ENCODE peak calls at places on chromosomes 2 and 18, in seven cellular contexts. L, Z, Q, N, P, E and I are unnamed samples.

GRCh38 chr2:96135171-96135570 is 3.1 kb downstream of the ASTL start:
- DNase-seq in L (no peak), Z (no peak), Q (no peak), N (no peak), P (no peak), E (no peak), I (no peak)

GRCh38 chr2:149719695-149720094 is 132.1 kb upstream of the MMADHC start:
- DNase-seq in L (no peak), Z (no peak), Q (no peak), N (no peak), P (no peak), E (no peak), I (no peak)

GRCh38 chr2:238667008-238667407 is 180.9 kb upstream of the TWIST2 start:
- DNase-seq in L (peak), Z (no peak), Q (no peak), N (no peak), P (no peak), E (no peak), I (no peak)

GRCh38 chr2:171723724-171724683 is 36.7 kb downstream of the DYNC1I2 start:
- DNase-seq in L (no peak), Z (no peak), Q (no peak), N (no peak), P (peak), E (peak), I (no peak)

GRCh38 chr2:176285321-176285720 is 16.1 kb downstream of the MTX2 start:
- DNase-seq in L (no peak), Z (no peak), Q (no peak), N (no peak), P (no peak), E (peak), I (no peak)

GRCh38 chr2:9102861-9103662 is 99.6 kb upstream of the MBOAT2 start:
- DNase-seq in L (no peak), Z (no peak), Q (no peak), N (no peak), P (peak), E (no peak), I (no peak)

GRCh38 chr2:231037202-231037730 is at the start of gene C2orf72:
- DNase-seq in L (no peak), Z (no peak), Q (no peak), N (no peak), P (peak), E (peak), I (no peak)

GRCh38 chr2:134823832-134824231 is 14.6 kb upstream of the ACMSD start:
- DNase-seq in L (no peak), Z (no peak), Q (no peak), N (no peak), P (no peak), E (no peak), I (no peak)

GRCh38 chr2:240965296-240965904 is 33.0 kb upstream of the SNED1 start:
- DNase-seq in L (no peak), Z (no peak), Q (no peak), N (peak), P (no peak), E (no peak), I (no peak)

GRCh38 chr2:35365859-35366258 is 989.7 kb upstream of the CRIM1 start:
- DNase-seq in L (no peak), Z (no peak), Q (no peak), N (no peak), P (no peak), E (no peak), I (no peak)

GRCh38 chr2:73937899-73938298 is 11.2 kb downstream of the DGUOK start:
- DNase-seq in L (no peak), Z (no peak), Q (no peak), N (no peak), P (no peak), E (no peak), I (no peak)

GRCh38 chr18:31684279-31685096 is at the start of gene B4GALT6:
- DNase-seq in L (no peak), Z (no peak), Q (peak), N (peak), P (peak), E (peak), I (no peak)

GRCh38 chr2:112795720-112796119 is 11.4 kb upstream of the IL1A start:
- DNase-seq in L (no peak), Z (no peak), Q (no peak), N (no peak), P (no peak), E (no peak), I (no peak)

GRCh38 chr2:150027164-150027563 is 439.6 kb upstream of the MMADHC start:
- DNase-seq in L (no peak), Z (no peak), Q (no peak), N (no peak), P (no peak), E (no peak), I (no peak)

GRCh38 chr2:172038604-172039003 is 38.9 kb downstream of the METAP1D start:
- DNase-seq in L (no peak), Z (peak), Q (no peak), N (no peak), P (no peak), E (peak), I (no peak)

GRCh38 chr2:239149501-239149900 is 251.3 kb downstream of the HDAC4 start:
- DNase-seq in L (no peak), Z (no peak), Q (no peak), N (no peak), P (no peak), E (no peak), I (no peak)

GRCh38 chr2:240644859-240645301 is 19.6 kb downstream of the GPR35 start:
- DNase-seq in L (no peak), Z (no peak), Q (no peak), N (no peak), P (no peak), E (no peak), I (no peak)

GRCh38 chr2:58448065-58448507 is 207.0 kb upstream of the FANCL start:
- DNase-seq in L (peak), Z (peak), Q (no peak), N (peak), P (peak), E (peak), I (no peak)

GRCh38 chr2:217489145-217489960 is 513.4 kb downstream of the TNS1 start:
- DNase-seq in L (no peak), Z (no peak), Q (no peak), N (no peak), P (peak), E (peak), I (no peak)

GRCh38 chr2:31704561-31705212 is 123.9 kb upstream of the SRD5A2 start:
- DNase-seq in L (no peak), Z (no peak), Q (no peak), N (no peak), P (no peak), E (no peak), I (no peak)